ENCODE peak calls at places on chromosome 20, in seven cellular contexts. A is iris pigment epithelial cell, J is stromal cell of bone marrow, V is B cell, X is AG20443, R is endothelial cell of umbilical vein, W is RPMI7951. N is an unnamed sample.

GRCh38 chr20:62832212-62832922 is 15.5 kb downstream of the COL9A3 start:
- DNase-seq in X (no peak), R (no peak), V (peak; percentile 88), A (no peak), W (no peak), J (no peak), N (no peak)

GRCh38 chr20:62141397-62142251 is 1.6 kb downstream of the PSMA7 start:
- DNase-seq in R (peak; percentile 37), A (peak; percentile 63), W (peak; percentile 33), V (no peak), J (no peak), X (no peak), N (no peak)

GRCh38 chr20:52086878-52087277 is 104.7 kb downstream of the ZFP64 start:
- DNase-seq in W (no peak), A (no peak), X (no peak), R (no peak), J (no peak), V (no peak), N (no peak)

GRCh38 chr20:58870293-58871014 is 17.9 kb downstream of the GNAS start:
- DNase-seq in W (peak; percentile 68), J (no peak), V (no peak), A (peak; percentile 35), X (peak; percentile 86), R (peak; percentile 63), N (peak; percentile 74)

GRCh38 chr20:16007978-16008377 is 565.3 kb downstream of the KIF16B start:
- DNase-seq in J (no peak), V (no peak), A (peak; percentile 8), W (peak; percentile 12), X (no peak), R (no peak), N (peak; percentile 13)

GRCh38 chr20:53823121-53823764 is 229.6 kb upstream of the ZNF217 start:
- DNase-seq in W (no peak), V (no peak), J (no peak), R (no peak), A (no peak), X (no peak), N (no peak)

GRCh38 chr20:23456416-23456815 is 3.7 kb upstream of the CST11 start:
- DNase-seq in R (no peak), X (no peak), W (no peak), A (no peak), V (no peak), J (no peak), N (no peak)

GRCh38 chr20:10954137-10954840 is 280.5 kb upstream of the JAG1 start:
- DNase-seq in V (no peak), R (no peak), W (no peak), J (no peak), A (peak; percentile 38), X (no peak), N (no peak)

GRCh38 chr20:47934761-47935160 is 149.5 kb upstream of the SULF2 start:
- DNase-seq in A (peak; percentile 12), V (no peak), X (no peak), J (no peak), R (no peak), W (peak; percentile 34), N (no peak)

GRCh38 chr20:44411020-44411756 is 55.7 kb downstream of the HNF4A start:
- DNase-seq in V (no peak), R (no peak), J (no peak), A (no peak), W (no peak), X (no peak), N (no peak)

GRCh38 chr20:43755390-43755789 is 28.6 kb upstream of the GTSF1L start:
- DNase-seq in X (peak; percentile 54), J (no peak), W (peak; percentile 90), R (no peak), V (no peak), A (peak; percentile 84), N (no peak)

GRCh38 chr20:43119720-43120119 is 70.0 kb downstream of the PTPRT start:
- DNase-seq in W (no peak), X (no peak), J (no peak), A (no peak), R (no peak), V (no peak), N (no peak)